ENCODE peak calls at places on chromosome 19, in eight cellular contexts. B is activated CD8-positive, alpha-beta T cell treated with anti-CD3 and anti-CD28 coated beads for 36 hours; Q is HEK293T; Z is NCI-H774; W is anterior cingulate cortex; C is HS-27A; A is cardiac muscle cell; X is NCI-H510A. R is an unnamed sample.

GRCh38 chr19:15934332-15935078 is at the start of gene CYP4F11:
- DNase-seq in B (no peak), Q (no peak), Z (peak; percentile 85), W (no peak), C (no peak), A (no peak), X (no peak), R (no peak)

GRCh38 chr19:33496496-33496895 is 25.1 kb downstream of the PEPD start:
- DNase-seq in B (no peak), Q (no peak), Z (no peak), W (no peak), C (no peak), A (no peak), X (no peak), R (no peak)

GRCh38 chr19:5738423-5738822 is 18.0 kb downstream of the CATSPERD start:
- DNase-seq in B (no peak), Q (no peak), Z (no peak), W (no peak), C (no peak), A (no peak), X (no peak), R (no peak)

GRCh38 chr19:47381653-47382279 is 32.7 kb downstream of the DHX34 start:
- DNase-seq in B (peak; percentile 34), Q (no peak), Z (no peak), W (no peak), C (no peak), A (no peak), X (no peak), R (no peak)

GRCh38 chr19:40567750-40568494 is 8.8 kb upstream of the SHKBP1 start:
- DNase-seq in B (no peak), Q (no peak), Z (no peak), W (no peak), C (no peak), A (no peak), X (no peak), R (no peak)

GRCh38 chr19:18171605-18172327 is 1.8 kb upstream of the IFI30 start:
- DNase-seq in B (no peak), Q (no peak), Z (no peak), W (no peak), C (no peak), A (no peak), X (no peak), R (no peak)

GRCh38 chr19:33796164-33797100 is at the start of gene KCTD15:
- DNase-seq in B (peak; percentile 69), Q (peak; percentile 35), Z (peak; percentile 47), W (no peak), C (no peak), A (peak; percentile 74), X (peak; percentile 46), R (no peak)

GRCh38 chr19:24049537-24049936 is 37.5 kb upstream of the ZNF254 start:
- DNase-seq in B (no peak), Q (no peak), Z (no peak), W (no peak), C (no peak), A (no peak), X (no peak), R (no peak)

GRCh38 chr19:51417107-51417806 is at the start of gene SIGLEC10:
- DNase-seq in B (peak; percentile 62), Q (no peak), Z (no peak), W (no peak), C (no peak), A (no peak), X (no peak), R (no peak)

GRCh38 chr19:23991170-23991569 is 76.5 kb downstream of the ZNF726 start:
- DNase-seq in B (peak; percentile 30), Q (no peak), Z (peak; percentile 17), W (no peak), C (no peak), A (no peak), X (peak; percentile 96), R (no peak)

GRCh38 chr19:52946322-52947310 is 16.1 kb downstream of the ZNF816 start:
- DNase-seq in B (no peak), Q (no peak), Z (no peak), W (no peak), C (no peak), A (peak; percentile 32), X (no peak), R (no peak)

R was measured in retinal pigment epithelial cell.